ENCODE peak calls at places on chromosomes 4 and X, in five cellular contexts. H is DND-41, K is heart left ventricle, R is fibroblast of pulmonary artery, E is HL-60. N is an unnamed sample.

GRCh38 chrX:97234471-97235097 is 350.9 kb downstream of the RPA4 start:
- DNase-seq in H (no peak), K (no peak), R (no peak), E (no peak), N (no peak)

GRCh38 chr4:127558489-127559407 is 74.0 kb upstream of the INTU start:
- DNase-seq in H (no peak), K (no peak), R (no peak), E (no peak), N (no peak)

GRCh38 chrX:9688833-9689232 is 76.8 kb downstream of the GPR143 start:
- DNase-seq in H (no peak), K (no peak), R (no peak), E (no peak), N (no peak)

GRCh38 chrX:113399501-113400192 is 559.0 kb upstream of the AMOT start:
- DNase-seq in H (no peak), K (no peak), R (peak; percentile 36), E (no peak), N (no peak)

GRCh38 chr4:174058846-174059245 is 224.6 kb downstream of the FBXO8 start:
- DNase-seq in H (no peak), K (no peak), R (peak; percentile 53), E (no peak), N (no peak)

GRCh38 chrX:18179446-18179845 is 41.2 kb downstream of the BEND2 start:
- DNase-seq in H (no peak), K (no peak), R (no peak), E (no peak), N (no peak)

GRCh38 chr4:17597517-17597916 is 16.9 kb upstream of the MED28 start:
- DNase-seq in H (peak; percentile 16), K (no peak), R (peak; percentile 21), E (no peak), N (no peak)

GRCh38 chr4:173002840-173003561 is 165.6 kb upstream of the GALNT7 start:
- DNase-seq in H (no peak), K (no peak), R (no peak), E (peak; percentile 48), N (no peak)

GRCh38 chr4:88891636-88892035 is 165.3 kb downstream of the FAM13A start:
- DNase-seq in H (no peak), K (no peak), R (no peak), E (no peak), N (no peak)

GRCh38 chrX:153381684-153382532 is 19.2 kb downstream of the PNMA6E start:
- DNase-seq in H (peak; percentile 64), K (no peak), R (peak; percentile 95), E (peak; percentile 33), N (peak; percentile 65)

GRCh38 chr4:2257361-2258001 is 4.4 kb downstream of the MXD4 start:
- DNase-seq in H (peak; percentile 2), K (peak; percentile 17), R (no peak), E (no peak), N (peak; percentile 76)

GRCh38 chr4:125368161-125368560 is 53.4 kb downstream of the FAT4 start:
- DNase-seq in H (no peak), K (no peak), R (peak; percentile 71), E (no peak), N (no peak)

GRCh38 chr4:41480985-41481384 is 57.0 kb upstream of the LIMCH1 start:
- DNase-seq in H (no peak), K (no peak), R (no peak), E (no peak), N (no peak)

GRCh38 chrX:2325076-2325784 is 175.5 kb downstream of the DHRSX start:
- DNase-seq in H (no peak), K (peak; percentile 32), R (peak; percentile 59), E (peak; percentile 33), N (peak; percentile 89)

GRCh38 chr4:142940614-142941013 is 94.5 kb upstream of the INPP4B start:
- DNase-seq in H (no peak), K (no peak), R (no peak), E (no peak), N (no peak)

GRCh38 chrX:15073313-15073712 is 196.6 kb downstream of the ASB9 start:
- DNase-seq in H (no peak), K (no peak), R (no peak), E (no peak), N (no peak)

GRCh38 chrX:9048801-9049200 is 14.9 kb upstream of the FAM9B start:
- DNase-seq in H (no peak), K (no peak), R (no peak), E (no peak), N (no peak)

GRCh38 chrX:153476628-153477027 is 6.3 kb upstream of the HAUS7 start:
- DNase-seq in H (no peak), K (peak; percentile 64), R (peak; percentile 56), E (no peak), N (no peak)

GRCh38 chrX:1164322-1165288 is 47.8 kb downstream of the CRLF2 start:
- DNase-seq in H (no peak), K (no peak), R (peak; percentile 6), E (peak; percentile 48), N (no peak)
- H3K4me3 ChIP-seq in H (no peak overlapping the region), K (no peak overlapping the region), R (no peak overlapping the region), E (no peak overlapping the region), N (no peak overlapping the region)

DNA sequence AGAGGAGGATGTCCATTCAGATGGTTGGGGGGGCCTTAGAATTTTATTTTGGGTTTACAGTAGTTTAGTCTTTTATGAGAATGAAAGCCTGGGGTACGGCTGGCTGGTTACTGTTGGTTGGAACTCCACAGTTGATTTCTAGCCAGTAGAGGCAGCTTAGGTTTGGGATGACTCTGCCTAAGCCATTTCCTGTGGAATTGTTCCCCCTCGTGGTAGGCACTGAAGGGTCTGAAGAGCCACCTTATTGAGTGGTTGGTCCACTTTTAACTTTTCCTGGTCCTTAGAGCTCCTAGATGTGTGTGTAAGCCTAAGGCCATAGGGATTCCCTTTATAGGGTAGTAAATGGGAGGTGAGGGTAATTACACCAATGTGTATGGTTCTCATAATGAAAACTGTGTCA is 19.7 kb downstream of the SPIN3 start:
- DNase-seq in H (peak; percentile 5), K (no peak), R (peak; percentile 16), E (no peak), N (no peak)
- TF ChIP-seq CTCF in H (no peak), K (no peak), R (peak; percentile 14), E (no peak), N (no peak)

DNA sequence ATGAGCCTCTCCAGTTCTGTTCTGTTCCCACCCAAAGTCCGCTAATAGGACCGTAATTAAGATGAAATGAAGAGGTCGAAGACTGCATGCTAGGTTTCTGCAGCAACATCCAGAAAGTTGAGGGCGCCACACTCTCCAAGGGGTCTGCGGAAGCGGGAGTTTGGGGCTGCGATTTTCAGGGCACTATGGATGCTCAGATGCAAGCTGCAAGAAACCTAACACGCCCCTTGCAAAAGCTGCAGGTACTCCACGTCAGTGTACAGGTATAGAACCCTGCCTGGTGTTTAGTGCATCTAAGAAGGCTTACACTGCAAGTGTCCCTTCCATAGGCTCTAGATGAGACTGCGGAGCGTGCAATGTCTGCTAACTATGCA is 61.4 kb downstream of the RHOXF2B start:
- DNase-seq in H (no peak), K (no peak), R (no peak), E (no peak), N (no peak)
- H3K4me3 ChIP-seq in H (no peak overlapping the region), K (no peak overlapping the region), R (no peak overlapping the region), E (no peak overlapping the region), N (peak overlapping the region; percentile 60)

GRCh38 chrX:115547448-115547847 is 13.5 kb upstream of the PLS3 start:
- DNase-seq in H (no peak), K (no peak), R (no peak), E (no peak), N (no peak)
- TF ChIP-seq CTCF in H (no peak), K (no peak), R (no peak), E (no peak), N (no peak)

GRCh38 chr4:147479376-147479775 is 1.5 kb upstream of the EDNRA start:
- DNase-seq in H (no peak), K (no peak), R (peak; percentile 39), E (no peak), N (no peak)

GRCh38 chr4:147481577-147482109 is 746 bp downstream of the EDNRA start:
- DNase-seq in H (no peak), K (no peak), R (no peak), E (no peak), N (no peak)

GRCh38 chr4:147480891-147481576 is at the start of gene EDNRA:
- DNase-seq in H (no peak), K (peak; percentile 60), R (peak; percentile 54), E (no peak), N (peak; percentile 78)

GRCh38 chr4:147479817-147480216 is 1.1 kb upstream of the EDNRA start:
- DNase-seq in H (peak; percentile 5), K (peak; percentile 50), R (peak; percentile 92), E (no peak), N (peak; percentile 88)

GRCh38 chr4:147480502-147480890 is 401 bp upstream of the EDNRA start:
- DNase-seq in H (no peak), K (no peak), R (no peak), E (no peak), N (no peak)
- H3K4me3 ChIP-seq in H (no peak overlapping the region), K (peak overlapping the region; percentile 65), R (peak overlapping the region; percentile 58), E (no peak overlapping the region), N (peak overlapping the region; percentile 83)

DNA sequence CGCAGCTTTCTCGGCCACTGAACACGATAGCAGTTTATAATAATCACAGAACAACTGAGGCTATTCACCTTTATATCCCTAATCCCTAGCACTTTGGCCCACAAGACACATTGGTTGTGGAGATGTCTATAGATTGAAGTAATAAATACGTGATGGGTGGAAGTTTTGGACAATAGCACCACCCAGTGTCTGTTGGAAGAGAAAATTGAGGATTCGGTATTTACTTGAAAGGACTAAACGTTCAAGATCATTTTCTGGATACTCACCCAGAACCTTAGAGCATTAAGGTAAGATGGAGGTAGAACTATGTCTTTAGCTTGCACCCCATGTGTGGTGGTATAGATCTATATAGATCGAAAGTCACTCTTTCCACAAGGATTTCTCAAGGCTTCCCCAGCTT is 792 bp upstream of the TMSB15A start:
- DNase-seq in H (no peak), K (no peak), R (peak; percentile 7), E (no peak), N (no peak)
- TF ChIP-seq CTCF in H (no peak), K (no peak), R (peak; percentile 16), E (no peak), N (no peak)

GRCh38 chr4:148023782-148024181 is 291.9 kb downstream of the ARHGAP10 start:
- DNase-seq in H (no peak), K (no peak), R (no peak), E (no peak), N (no peak)

GRCh38 chr4:148021706-148022105 is 289.8 kb downstream of the ARHGAP10 start:
- DNase-seq in H (no peak), K (no peak), R (no peak), E (no peak), N (no peak)

GRCh38 chr4:148022975-148023374 is 291.1 kb downstream of the ARHGAP10 start:
- DNase-seq in H (no peak), K (no peak), R (no peak), E (no peak), N (no peak)

GRCh38 chr4:148029781-148030180 is 297.9 kb downstream of the ARHGAP10 start:
- DNase-seq in H (no peak), K (no peak), R (no peak), E (no peak), N (no peak)

GRCh38 chr4:148026022-148026421 is 294.1 kb downstream of the ARHGAP10 start:
- DNase-seq in H (no peak), K (no peak), R (peak; percentile 21), E (no peak), N (no peak)
- H3K4me3 ChIP-seq in H (no peak overlapping the region), K (no peak overlapping the region), R (no peak overlapping the region), E (no peak overlapping the region), N (no peak overlapping the region)